ENCODE peak calls at places on chromosomes 12 and 14, in six cellular contexts. Q is IMR-90, T is H9, L is mesenchymal stem cell, Z is H1, C is trophoblast cell. D is an unnamed sample.

GRCh38 chr12:97267166-97267565 is 195.4 kb upstream of the RMST start:
- DNase-seq in Q (no peak), T (no peak), L (no peak), Z (no peak), C (peak; percentile 13), D (no peak)

GRCh38 chr12:57983150-57983857 is 41.9 kb downstream of the ATP23 start:
- DNase-seq in Q (peak; percentile 67), T (no peak), L (peak; percentile 64), Z (peak; percentile 54), C (peak; percentile 7), D (peak; percentile 50)

GRCh38 chr12:10171954-10172353 is at the start of gene OLR1:
- DNase-seq in Q (peak; percentile 55), T (no peak), L (peak; percentile 44), Z (no peak), C (peak; percentile 71), D (no peak)

GRCh38 chr14:101589486-101590015 is 28.3 kb downstream of the DIO3 start:
- DNase-seq in Q (no peak), T (no peak), L (no peak), Z (no peak), C (no peak), D (no peak)

GRCh38 chr12:81644503-81644902 is 114.6 kb downstream of the PPFIA2 start:
- DNase-seq in Q (peak; percentile 36), T (no peak), L (peak; percentile 43), Z (no peak), C (no peak), D (peak; percentile 9)

GRCh38 chr12:20865873-20866272 is 55.4 kb downstream of the SLCO1B3 start:
- DNase-seq in Q (no peak), T (no peak), L (no peak), Z (no peak), C (no peak), D (no peak)

GRCh38 chr12:100651108-100651507 is 77.6 kb downstream of the GAS2L3 start:
- DNase-seq in Q (no peak), T (no peak), L (no peak), Z (no peak), C (no peak), D (no peak)

GRCh38 chr12:94689646-94690036 is 39.3 kb upstream of the TMCC3 start:
- DNase-seq in Q (no peak), T (no peak), L (no peak), Z (no peak), C (no peak), D (no peak)

GRCh38 chr12:89432396-89432795 is 80.1 kb upstream of the DUSP6 start:
- DNase-seq in Q (no peak), T (no peak), L (no peak), Z (no peak), C (no peak), D (no peak)

GRCh38 chr14:79809849-79810612 is 401.3 kb downstream of the DIO2 start:
- DNase-seq in Q (peak; percentile 41), T (no peak), L (peak; percentile 33), Z (no peak), C (no peak), D (peak; percentile 8)

GRCh38 chr14:99185436-99186068 is 86.4 kb downstream of the BCL11B start:
- DNase-seq in Q (no peak), T (no peak), L (no peak), Z (no peak), C (no peak), D (no peak)

GRCh38 chr12:101064721-101065120 is 145.3 kb downstream of the SLC5A8 start:
- DNase-seq in Q (no peak), T (no peak), L (no peak), Z (no peak), C (no peak), D (no peak)

GRCh38 chr12:20364501-20364900 is 3.8 kb upstream of the PDE3A start:
- DNase-seq in Q (no peak), T (no peak), L (no peak), Z (no peak), C (peak; percentile 40), D (no peak)

GRCh38 chr12:38445040-38445439 is 128.5 kb downstream of the ALG10B start:
- DNase-seq in Q (no peak), T (no peak), L (no peak), Z (no peak), C (no peak), D (no peak)

GRCh38 chr12:114869091-114869834 is 185.3 kb upstream of the TBX3 start:
- DNase-seq in Q (peak; percentile 85), T (peak; percentile 66), L (peak; percentile 35), Z (no peak), C (no peak), D (no peak)

GRCh38 chr12:51371295-51371953 is 19.8 kb downstream of the GALNT6 start:
- DNase-seq in Q (peak; percentile 97), T (peak; percentile 78), L (peak; percentile 96), Z (no peak), C (peak; percentile 91), D (peak; percentile 86)

GRCh38 chr14:38930022-38930421 is 173.0 kb downstream of the SEC23A start:
- DNase-seq in Q (no peak), T (no peak), L (no peak), Z (no peak), C (no peak), D (no peak)

GRCh38 chr14:65167072-65167645 is 64.8 kb upstream of the MAX start:
- DNase-seq in Q (no peak), T (no peak), L (no peak), Z (no peak), C (no peak), D (no peak)

GRCh38 chr12:1845010-1845409 is 24.6 kb downstream of the LRTM2 start:
- DNase-seq in Q (no peak), T (no peak), L (no peak), Z (peak; percentile 43), C (no peak), D (no peak)

GRCh38 chr14:20328705-20329104 is 4.4 kb downstream of the CCNB1IP1 start:
- DNase-seq in Q (no peak), T (no peak), L (no peak), Z (no peak), C (no peak), D (no peak)

GRCh38 chr12:108312885-108313203 is 26.3 kb downstream of the CMKLR1 start:
- DNase-seq in Q (no peak), T (no peak), L (no peak), Z (no peak), C (no peak), D (no peak)

GRCh38 chr12:112891093-112892024 is 15.4 kb upstream of the OAS1 start:
- DNase-seq in Q (no peak), T (no peak), L (no peak), Z (no peak), C (no peak), D (no peak)

GRCh38 chr12:104573-105081 is 38.1 kb downstream of the IQSEC3 start:
- DNase-seq in Q (no peak), T (peak; percentile 70), L (no peak), Z (peak; percentile 56), C (no peak), D (no peak)

GRCh38 chr12:127773520-127773919 is 493.4 kb upstream of the TMEM132C start:
- DNase-seq in Q (no peak), T (peak; percentile 74), L (no peak), Z (no peak), C (no peak), D (no peak)

GRCh38 chr12:1875608-1876007 is 42.8 kb downstream of the CACNA2D4 start:
- DNase-seq in Q (no peak), T (peak; percentile 18), L (no peak), Z (peak; percentile 33), C (no peak), D (no peak)

GRCh38 chr12:15701212-15701611 is 88.0 kb downstream of the EPS8 start:
- DNase-seq in Q (peak; percentile 70), T (no peak), L (peak; percentile 87), Z (no peak), C (no peak), D (no peak)

DNA sequence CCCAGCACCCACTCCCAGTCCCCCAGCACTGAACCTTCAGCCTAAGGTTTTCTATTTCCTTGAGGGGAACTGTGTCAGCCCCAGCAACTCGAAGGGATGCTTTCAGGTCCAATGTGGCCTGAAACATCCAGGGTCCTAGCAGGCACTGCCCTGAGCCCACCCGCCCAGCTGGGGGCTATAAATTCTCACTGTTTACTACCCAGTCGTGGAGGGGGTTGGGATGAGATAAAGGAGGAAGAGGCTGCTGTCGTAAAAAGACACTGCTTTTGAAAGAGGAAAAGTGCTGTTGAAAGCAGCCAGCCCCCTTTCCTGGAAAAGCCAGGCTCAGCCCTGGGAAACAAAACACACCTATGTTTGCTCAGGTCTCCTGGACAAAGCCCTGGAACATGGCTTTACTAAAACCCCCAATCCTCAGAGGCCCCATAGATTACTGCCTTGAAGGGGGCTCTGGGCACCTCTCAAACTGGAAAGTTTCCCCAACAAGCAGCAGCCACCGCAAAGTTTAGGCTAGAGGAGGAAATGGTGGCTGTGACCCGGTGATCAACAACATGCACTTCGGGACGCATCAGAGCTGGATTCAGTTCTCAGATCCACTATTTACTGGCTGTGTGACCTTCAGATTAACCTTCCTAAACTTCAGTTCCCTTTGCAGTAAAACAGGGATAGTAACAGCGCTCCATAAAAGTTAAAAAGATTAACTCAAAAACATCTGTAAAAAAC is 51.0 kb downstream of the ACTN1 start:
- DNase-seq in Q (no peak), T (no peak), L (peak; percentile 49), Z (no peak), C (no peak), D (no peak)
- H3K23ac ChIP-seq in Q (peak overlapping the region; percentile 79), T (no peak overlapping the region), L (no peak overlapping the region), Z (no peak overlapping the region), C (no peak overlapping the region), D (no peak overlapping the region)

GRCh38 chr12:53102883-53103807 is at the start of gene SOAT2:
- DNase-seq in Q (no peak), T (no peak), L (no peak), Z (no peak), C (no peak), D (no peak)

GRCh38 chr12:53101931-53102781 is 1.1 kb upstream of the SOAT2 start:
- DNase-seq in Q (no peak), T (no peak), L (no peak), Z (no peak), C (no peak), D (no peak)

GRCh38 chr12:53100466-53101151 is 2.7 kb upstream of the SOAT2 start:
- DNase-seq in Q (no peak), T (no peak), L (no peak), Z (no peak), C (no peak), D (no peak)

GRCh38 chr12:53098982-53099651 is 1.6 kb downstream of the IGFBP6 start:
- DNase-seq in Q (peak; percentile 95), T (peak; percentile 88), L (peak; percentile 95), Z (peak; percentile 97), C (peak; percentile 54), D (peak; percentile 79)

GRCh38 chr12:53101266-53101665 is 2.0 kb upstream of the SOAT2 start:
- DNase-seq in Q (no peak), T (no peak), L (no peak), Z (no peak), C (no peak), D (no peak)
- H3K4me1 ChIP-seq in Q (peaks cover 23% of the 10 kb centered on the region), T (peaks cover 3% of the 10 kb centered on the region), L (peaks cover 29% of the 10 kb centered on the region), Z (peaks cover 16% of the 10 kb centered on the region), C (peaks cover 3% of the 10 kb centered on the region), D (peaks cover 18% of the 10 kb centered on the region)

DNA sequence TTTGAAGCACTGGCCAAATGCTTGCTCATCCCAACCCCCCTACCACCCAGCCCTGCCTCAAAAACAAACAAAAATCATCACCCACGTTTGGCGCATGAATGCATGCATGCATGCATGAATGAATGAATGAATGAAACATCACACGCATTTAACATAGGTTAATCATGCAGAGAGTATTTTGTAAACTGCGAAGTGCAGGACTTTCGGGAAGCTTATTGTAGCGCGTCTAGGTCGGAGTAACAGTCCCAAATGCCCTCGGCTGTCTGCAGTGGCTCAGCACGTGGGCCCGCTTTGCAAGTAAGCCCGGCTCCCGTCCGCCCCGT is 335 bp upstream of the IFT81 start:
- DNase-seq in Q (no peak), T (no peak), L (no peak), Z (no peak), C (no peak), D (no peak)
- H2AFZ ChIP-seq in Q (peak overlapping the region; percentile 73), T (no peak overlapping the region), L (peak overlapping the region; percentile 44), Z (peak overlapping the region; percentile 97), C (no peak overlapping the region), D (peak overlapping the region; percentile 16)

GRCh38 chr12:44379827-44380226 is 496.3 kb downstream of the NELL2 start:
- DNase-seq in Q (no peak), T (peak; percentile 42), L (no peak), Z (no peak), C (no peak), D (peak; percentile 3)
- H3K23ac ChIP-seq in Q (no peak overlapping the region), T (no peak overlapping the region), L (no peak overlapping the region), Z (no peak overlapping the region), C (no peak overlapping the region), D (no peak overlapping the region)

D was measured in neuronal stem cell.